ENCODE peak calls at places on chromosomes 13 and 19, in four cellular contexts. One of them, this sample, is unnamed. For H3K4me1 and H3K9me3, the result is how much of the 10 kb centered on the place peaks cover.

GRCh38 chr19:52086481-52086880 is 9.1 kb downstream of the ZNF841 start:
- DNase-seq in astrocyte: no peak
- DNase-seq in tibial nerve: no peak
- DNase-seq in psoas muscle: no peak
- DNase-seq in this sample: no peak

GRCh38 chr19:39590265-39590664 is 12.1 kb upstream of the LGALS13 start:
- DNase-seq in tibial nerve: no peak
- DNase-seq in psoas muscle: no peak
- DNase-seq in astrocyte: no peak
- DNase-seq in this sample: no peak

GRCh38 chr19:45264781-45265317 is 13.8 kb downstream of the MARK4 start:
- DNase-seq in astrocyte: no peak
- DNase-seq in tibial nerve: no peak
- DNase-seq in psoas muscle: no peak
- DNase-seq in this sample: no peak

GRCh38 chr13:112821340-112822055 is 131.7 kb downstream of the ATP11A start:
- DNase-seq in psoas muscle: no peak
- DNase-seq in astrocyte: no peak
- DNase-seq in tibial nerve: no peak
- DNase-seq in this sample: no peak

GRCh38 chr19:22616659-22617058 is 17.5 kb upstream of the ZNF492 start:
- DNase-seq in psoas muscle: no peak
- DNase-seq in tibial nerve: no peak
- DNase-seq in astrocyte: no peak
- DNase-seq in this sample: no peak

GRCh38 chr13:111029957-111030609 is 85.0 kb upstream of the ARHGEF7 start:
- DNase-seq in astrocyte: no peak
- DNase-seq in tibial nerve: no peak
- DNase-seq in psoas muscle: peak
- DNase-seq in this sample: no peak

GRCh38 chr13:22757530-22758120 is 423.2 kb upstream of the SGCG start:
- DNase-seq in tibial nerve: no peak
- DNase-seq in psoas muscle: no peak
- DNase-seq in astrocyte: no peak
- DNase-seq in this sample: no peak

GRCh38 chr13:98796191-98796590 is 43.7 kb upstream of the SLC15A1 start:
- DNase-seq in psoas muscle: no peak
- DNase-seq in astrocyte: no peak
- DNase-seq in tibial nerve: no peak
- DNase-seq in this sample: no peak

GRCh38 chr13:26695360-26695705 is 65.3 kb downstream of the GPR12 start:
- DNase-seq in astrocyte: no peak
- DNase-seq in psoas muscle: peak
- DNase-seq in tibial nerve: no peak
- DNase-seq in this sample: no peak

GRCh38 chr19:40542197-40542859 is 34.3 kb upstream of the SHKBP1 start:
- DNase-seq in tibial nerve: no peak
- DNase-seq in astrocyte: no peak
- DNase-seq in psoas muscle: peak
- DNase-seq in this sample: no peak

GRCh38 chr19:39032164-39032918 is at the start of gene FBXO27:
- DNase-seq in tibial nerve: no peak
- DNase-seq in astrocyte: no peak
- DNase-seq in psoas muscle: no peak
- DNase-seq in this sample: no peak

GRCh38 chr19:58001895-58002369 is 688 bp downstream of the ZNF606 start:
- DNase-seq in astrocyte: peak
- DNase-seq in tibial nerve: no peak
- DNase-seq in psoas muscle: no peak
- DNase-seq in this sample: no peak

GRCh38 chr19:43407416-43408005 is 7.2 kb upstream of the TEX101 start:
- DNase-seq in tibial nerve: no peak
- DNase-seq in astrocyte: no peak
- DNase-seq in psoas muscle: no peak
- DNase-seq in this sample: no peak

GRCh38 chr19:3814648-3815047 is 28.5 kb upstream of the MATK start:
- DNase-seq in tibial nerve: no peak
- DNase-seq in psoas muscle: no peak
- DNase-seq in astrocyte: no peak
- DNase-seq in this sample: no peak

GRCh38 chr19:50518091-50519005 is 4.6 kb upstream of the ASPDH start:
- DNase-seq in psoas muscle: no peak
- DNase-seq in tibial nerve: no peak
- DNase-seq in astrocyte: no peak
- DNase-seq in this sample: no peak

GRCh38 chr13:36815069-36815468 is 4.0 kb upstream of the RFXAP start:
- DNase-seq in psoas muscle: no peak
- DNase-seq in astrocyte: no peak
- DNase-seq in tibial nerve: no peak
- DNase-seq in this sample: no peak

DNA sequence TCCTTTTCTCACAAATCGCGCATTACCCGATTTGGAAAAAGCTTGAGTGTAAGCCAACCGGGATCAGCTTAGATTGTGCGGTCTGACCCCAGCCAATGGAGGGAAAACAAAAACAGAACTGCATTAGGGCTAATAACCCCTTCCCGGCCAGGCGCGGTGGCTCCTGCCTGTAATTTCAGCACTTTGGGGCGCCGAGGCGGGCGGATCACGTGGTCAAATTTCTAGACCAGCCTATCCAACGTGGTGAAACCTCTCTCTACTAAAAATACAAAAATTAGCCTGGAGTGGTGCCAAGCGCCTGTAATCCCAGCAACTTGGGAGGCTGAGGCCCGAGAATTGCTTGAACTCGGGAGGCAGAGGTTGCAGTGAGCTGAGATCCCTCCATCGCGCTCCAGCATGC is 896 bp downstream of the ZNF90 start:
- DNase-seq in astrocyte: peak
- DNase-seq in tibial nerve: no peak
- DNase-seq in psoas muscle: no peak
- DNase-seq in this sample: no peak
- H3K4me3 ChIP-seq in astrocyte: peak
- H3K4me3 ChIP-seq in tibial nerve: peak
- H3K4me3 ChIP-seq in psoas muscle: peak
- H3K4me3 ChIP-seq in this sample: peak

DNA sequence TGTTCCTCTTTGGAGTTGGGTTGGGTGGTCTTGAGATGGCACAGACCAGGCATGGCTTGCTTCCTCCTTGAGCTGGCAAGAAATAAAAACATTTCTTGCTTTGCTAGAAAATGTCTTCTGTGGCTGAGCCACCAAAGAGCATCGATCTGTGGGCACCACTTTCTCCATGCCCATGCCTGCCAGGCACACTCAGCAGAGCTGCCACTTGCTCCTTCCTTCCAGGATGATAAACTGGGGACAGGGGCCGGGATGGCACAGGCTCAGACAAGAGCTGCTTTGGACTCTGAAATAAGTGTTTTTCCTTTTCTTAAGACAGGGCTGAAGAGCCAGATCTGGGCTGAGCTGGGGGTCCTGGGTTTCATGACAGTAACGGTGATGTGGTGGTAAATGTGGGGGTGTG is 32.8 kb downstream of the NFIX start:
- DNase-seq in tibial nerve: no peak
- DNase-seq in astrocyte: no peak
- DNase-seq in psoas muscle: no peak
- DNase-seq in this sample: no peak
- H3K4me1 ChIP-seq in tibial nerve: half or more
- H3K4me1 ChIP-seq in astrocyte: half or more
- H3K4me1 ChIP-seq in psoas muscle: half or more
- H3K4me1 ChIP-seq in this sample: under half

GRCh38 chr19:56873493-56873892 is 33.0 kb upstream of the PEG3 start:
- DNase-seq in astrocyte: no peak
- DNase-seq in tibial nerve: no peak
- DNase-seq in psoas muscle: no peak
- DNase-seq in this sample: no peak
- H3K9me3 ChIP-seq in astrocyte: under half
- H3K9me3 ChIP-seq in tibial nerve: under half
- H3K9me3 ChIP-seq in psoas muscle: under half
- H3K9me3 ChIP-seq in this sample: under half

DNA sequence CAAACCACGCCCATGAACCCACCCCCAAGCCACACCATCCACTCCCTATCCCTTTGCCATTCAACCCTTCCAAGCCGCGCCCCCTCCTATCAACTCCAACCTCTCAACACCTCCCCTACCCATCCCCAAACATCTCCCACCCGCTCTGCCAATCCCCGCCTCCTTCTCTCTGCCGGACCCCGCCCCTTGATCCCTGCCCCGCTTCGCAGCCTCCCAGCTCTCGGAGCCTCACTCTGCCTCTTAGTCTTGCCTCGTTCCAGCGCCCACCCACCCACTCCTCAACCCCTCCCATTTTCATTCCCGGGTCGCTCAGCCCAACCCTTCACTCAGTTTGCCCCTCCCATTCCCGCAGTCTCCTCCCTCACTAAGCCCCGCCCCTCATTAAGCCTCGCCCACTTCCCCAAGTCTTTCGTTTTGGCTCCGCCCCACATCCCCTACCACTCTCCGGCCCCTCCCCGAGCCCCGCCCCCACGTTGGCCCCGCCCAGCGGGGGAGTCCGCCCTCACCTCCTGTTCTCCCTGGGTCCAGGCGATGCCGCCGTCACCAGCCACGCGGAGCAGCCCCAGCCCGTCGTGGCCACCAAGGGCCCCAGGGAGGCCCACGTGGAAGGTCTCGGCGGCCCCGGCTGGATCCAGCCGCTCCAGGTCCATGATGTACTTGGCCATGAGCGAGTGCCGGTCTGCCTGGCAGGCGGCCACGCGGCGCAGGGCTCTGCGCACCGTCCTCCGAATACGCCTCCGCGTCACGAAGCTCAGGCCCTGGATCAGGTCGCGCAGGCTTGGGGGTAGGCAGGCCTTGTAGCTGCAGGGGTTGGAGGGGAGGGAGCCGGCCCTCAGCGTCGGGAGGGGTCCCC is 5.7 kb downstream of the JAK3 start:
- DNase-seq in tibial nerve: peak
- DNase-seq in astrocyte: peak
- DNase-seq in psoas muscle: peak
- DNase-seq in this sample: peak
- H3K4me3 ChIP-seq in tibial nerve: peak
- H3K4me3 ChIP-seq in astrocyte: peak
- H3K4me3 ChIP-seq in psoas muscle: peak
- H3K4me3 ChIP-seq in this sample: peak

GRCh38 chr19:35992902-35993765 is 1.9 kb upstream of the SDHAF1 start:
- DNase-seq in tibial nerve: no peak
- DNase-seq in astrocyte: no peak
- DNase-seq in psoas muscle: no peak
- DNase-seq in this sample: no peak
- H3K4me1 ChIP-seq in tibial nerve: under half
- H3K4me1 ChIP-seq in astrocyte: under half
- H3K4me1 ChIP-seq in psoas muscle: under half
- H3K4me1 ChIP-seq in this sample: under half

GRCh38 chr19:15843186-15843585 is 27.7 kb upstream of the OR10H1 start:
- DNase-seq in psoas muscle: no peak
- DNase-seq in astrocyte: no peak
- DNase-seq in tibial nerve: no peak
- DNase-seq in this sample: no peak
- H3K9me3 ChIP-seq in psoas muscle: under half
- H3K9me3 ChIP-seq in astrocyte: under half
- H3K9me3 ChIP-seq in tibial nerve: under half
- H3K9me3 ChIP-seq in this sample: under half

GRCh38 chr19:56312337-56312736 is 2.3 kb downstream of the ZSCAN5A start:
- DNase-seq in astrocyte: no peak
- DNase-seq in tibial nerve: no peak
- DNase-seq in psoas muscle: no peak
- DNase-seq in this sample: no peak
- H3K4me3 ChIP-seq in astrocyte: no peak
- H3K4me3 ChIP-seq in tibial nerve: no peak
- H3K4me3 ChIP-seq in psoas muscle: no peak
- H3K4me3 ChIP-seq in this sample: no peak

DNA sequence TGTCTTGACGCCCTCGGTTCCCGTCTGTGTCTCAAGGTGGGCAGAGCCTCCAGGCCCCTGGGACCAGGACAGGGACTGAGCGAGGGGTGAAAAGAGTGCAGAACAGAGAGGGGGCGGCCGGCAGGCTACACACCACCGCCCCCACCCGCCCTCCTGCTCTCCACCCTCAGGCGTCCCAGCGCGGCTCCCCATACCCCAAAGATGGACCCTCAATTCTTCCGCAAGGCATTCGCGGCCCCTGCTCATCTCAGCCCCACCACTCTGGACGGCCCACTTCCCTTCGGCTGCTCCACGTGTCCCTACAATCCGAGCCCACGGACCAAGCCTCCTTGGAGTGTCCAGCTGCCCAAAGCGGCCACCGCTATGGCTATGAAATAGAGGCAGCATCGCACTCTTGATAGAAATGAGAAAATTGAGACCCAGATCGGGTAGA is 1.8 kb downstream of the KLF16 start:
- DNase-seq in astrocyte: no peak
- DNase-seq in tibial nerve: no peak
- DNase-seq in psoas muscle: no peak
- DNase-seq in this sample: no peak
- H3K4me1 ChIP-seq in astrocyte: under half
- H3K4me1 ChIP-seq in tibial nerve: half or more
- H3K4me1 ChIP-seq in psoas muscle: under half
- H3K4me1 ChIP-seq in this sample: under half

GRCh38 chr19:7681336-7682174 is 922 bp downstream of the TRAPPC5 start:
- DNase-seq in astrocyte: peak
- DNase-seq in tibial nerve: peak
- DNase-seq in psoas muscle: peak
- DNase-seq in this sample: peak
- H3K9me3 ChIP-seq in astrocyte: under half
- H3K9me3 ChIP-seq in tibial nerve: under half
- H3K9me3 ChIP-seq in psoas muscle: under half
- H3K9me3 ChIP-seq in this sample: under half

GRCh38 chr13:49587311-49587847 is 2.0 kb upstream of the RCBTB1 start:
- DNase-seq in tibial nerve: no peak
- DNase-seq in astrocyte: peak
- DNase-seq in psoas muscle: no peak
- DNase-seq in this sample: no peak

GRCh38 chr13:49584771-49585182 is 581 bp downstream of the RCBTB1 start:
- DNase-seq in astrocyte: no peak
- DNase-seq in psoas muscle: no peak
- DNase-seq in tibial nerve: no peak
- DNase-seq in this sample: no peak

GRCh38 chr13:49580980-49581680 is 4.2 kb downstream of the RCBTB1 start:
- DNase-seq in tibial nerve: no peak
- DNase-seq in psoas muscle: no peak
- DNase-seq in astrocyte: no peak
- DNase-seq in this sample: no peak

GRCh38 chr13:49585220-49586157 is at the start of gene RCBTB1:
- DNase-seq in astrocyte: peak
- DNase-seq in tibial nerve: peak
- DNase-seq in psoas muscle: peak
- DNase-seq in this sample: peak

DNA sequence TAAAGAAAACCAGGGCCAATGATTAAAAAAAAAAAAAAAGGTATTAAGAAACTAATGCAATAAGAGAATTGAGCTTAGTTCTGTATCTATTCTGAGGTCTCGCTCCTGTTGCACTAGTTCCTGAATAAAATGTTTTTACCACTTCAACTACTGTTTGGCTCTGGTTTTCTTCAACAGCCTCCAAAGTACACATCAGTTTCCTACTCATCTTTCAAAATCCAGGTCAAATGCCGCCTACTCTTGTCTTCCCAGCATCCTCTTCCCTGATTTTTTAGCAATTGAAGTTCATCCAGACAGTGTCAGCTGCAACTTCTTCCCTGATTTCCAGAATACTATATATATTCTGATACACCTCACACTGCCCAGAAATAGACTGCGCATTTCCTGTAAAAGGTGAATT is 1.4 kb upstream of the RCBTB1 start:
- DNase-seq in astrocyte: no peak
- DNase-seq in psoas muscle: no peak
- DNase-seq in tibial nerve: no peak
- DNase-seq in this sample: no peak
- H3K4me3 ChIP-seq in astrocyte: no peak
- H3K4me3 ChIP-seq in psoas muscle: no peak
- H3K4me3 ChIP-seq in tibial nerve: no peak
- H3K4me3 ChIP-seq in this sample: no peak

This sample was measured in right atrium auricular region.